ENCODE peak calls at places on chromosomes 5 and 9, in four cellular contexts. One of them, this sample, is unnamed.
A peak's percentile ranks its signal among the peaks of the same experiment; 100 is the strongest.

GRCh38 chr5:103178167-103178566 is 58.1 kb downstream of the PPIP5K2 start:
- DNase-seq in A549: peak; percentile 1
- DNase-seq in GM12878: no peak
- DNase-seq in HepG2: no peak
- DNase-seq in this sample: peak; percentile 0

GRCh38 chr5:143155445-143155844 is 248.0 kb downstream of the NR3C1 start:
- DNase-seq in A549: no peak
- DNase-seq in GM12878: no peak
- DNase-seq in HepG2: no peak
- DNase-seq in this sample: no peak

GRCh38 chr9:115944166-115944948 is 209.2 kb upstream of the PAPPA start:
- DNase-seq in A549: peak; percentile 88
- DNase-seq in GM12878: no peak
- DNase-seq in HepG2: peak; percentile 99
- DNase-seq in this sample: no peak

GRCh38 chr9:86324901-86325300 is 29.3 kb downstream of the TUT7 start:
- DNase-seq in A549: no peak
- DNase-seq in GM12878: no peak
- DNase-seq in HepG2: no peak
- DNase-seq in this sample: no peak

GRCh38 chr9:113542741-113543140 is 79.2 kb downstream of the RGS3 start:
- DNase-seq in A549: no peak
- DNase-seq in GM12878: no peak
- DNase-seq in HepG2: no peak
- DNase-seq in this sample: no peak

GRCh38 chr5:172878585-172879433 is 44.8 kb downstream of the ERGIC1 start:
- DNase-seq in A549: no peak
- DNase-seq in GM12878: no peak
- DNase-seq in HepG2: no peak
- DNase-seq in this sample: no peak

GRCh38 chr5:160271396-160271795 is 41.0 kb downstream of the CCNJL start:
- DNase-seq in A549: no peak
- DNase-seq in GM12878: no peak
- DNase-seq in HepG2: no peak
- DNase-seq in this sample: peak; percentile 54

GRCh38 chr9:88922091-88922490 is 69.2 kb upstream of the S1PR3 start:
- DNase-seq in A549: no peak
- DNase-seq in GM12878: peak; percentile 13
- DNase-seq in HepG2: no peak
- DNase-seq in this sample: no peak

GRCh38 chr5:62621280-62621679 is 42.7 kb downstream of the LRRC70 start:
- DNase-seq in A549: no peak
- DNase-seq in GM12878: no peak
- DNase-seq in HepG2: no peak
- DNase-seq in this sample: no peak

GRCh38 chr5:139985733-139986132 is 57.4 kb downstream of the NRG2 start:
- DNase-seq in A549: peak; percentile 31
- DNase-seq in GM12878: peak; percentile 20
- DNase-seq in HepG2: peak; percentile 21
- DNase-seq in this sample: no peak

GRCh38 chr9:100011062-100011681 is 87.6 kb downstream of the ERP44 start:
- DNase-seq in A549: peak; percentile 24
- DNase-seq in GM12878: peak; percentile 38
- DNase-seq in HepG2: peak; percentile 59
- DNase-seq in this sample: peak; percentile 46
- TF ChIP-seq PBX3 in A549: no peak
- TF ChIP-seq PBX3 in GM12878: no peak
- TF ChIP-seq PBX3 in HepG2: no peak
- TF ChIP-seq PBX3 in this sample: no peak

GRCh38 chr9:137478613-137479314 is 19.6 kb upstream of the NSMF start:
- DNase-seq in A549: no peak
- DNase-seq in GM12878: no peak
- DNase-seq in HepG2: no peak
- DNase-seq in this sample: peak; percentile 48
- TF ChIP-seq PBX3 in A549: no peak
- TF ChIP-seq PBX3 in GM12878: no peak
- TF ChIP-seq PBX3 in HepG2: no peak
- TF ChIP-seq PBX3 in this sample: no peak

DNA sequence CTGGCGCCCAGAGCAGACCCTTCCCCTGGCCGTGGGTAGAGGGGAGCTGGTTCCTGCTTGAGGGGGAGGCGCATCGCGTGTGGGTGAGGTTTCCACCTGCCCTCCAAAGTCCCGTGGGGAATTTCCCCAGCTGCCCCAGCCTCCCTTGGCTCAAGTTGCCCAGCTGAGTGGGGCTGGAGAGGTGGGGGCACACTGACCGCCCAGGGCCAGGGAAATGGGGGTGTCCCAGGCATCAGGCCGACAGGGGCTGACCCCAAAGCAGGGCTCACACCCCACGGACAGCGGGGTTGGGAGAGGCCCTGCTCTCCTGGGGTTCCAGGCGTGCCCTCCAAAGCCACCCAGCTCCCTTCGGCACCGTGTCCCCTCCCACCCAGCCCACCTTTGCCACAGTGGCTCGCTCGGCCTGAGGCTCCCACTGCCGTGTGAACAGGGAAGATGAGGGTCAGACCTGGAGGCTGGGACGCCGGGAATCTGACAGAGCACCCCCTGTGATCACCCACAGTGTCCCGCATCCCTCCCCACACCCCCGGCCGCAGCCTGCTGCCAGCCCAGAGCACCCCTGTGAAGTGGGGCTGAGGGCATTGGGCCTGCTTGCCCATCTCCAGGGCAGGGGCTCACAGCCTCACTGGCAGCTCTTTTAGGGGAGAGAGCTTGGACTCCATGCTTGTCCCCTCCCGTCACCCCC is 933 bp upstream of the EGFL7 start:
- DNase-seq in A549: no peak
- DNase-seq in GM12878: no peak
- DNase-seq in HepG2: no peak
- DNase-seq in this sample: no peak
- TF ChIP-seq PBX3 in A549: no peak
- TF ChIP-seq PBX3 in GM12878: no peak
- TF ChIP-seq PBX3 in HepG2: no peak
- TF ChIP-seq PBX3 in this sample: no peak

DNA sequence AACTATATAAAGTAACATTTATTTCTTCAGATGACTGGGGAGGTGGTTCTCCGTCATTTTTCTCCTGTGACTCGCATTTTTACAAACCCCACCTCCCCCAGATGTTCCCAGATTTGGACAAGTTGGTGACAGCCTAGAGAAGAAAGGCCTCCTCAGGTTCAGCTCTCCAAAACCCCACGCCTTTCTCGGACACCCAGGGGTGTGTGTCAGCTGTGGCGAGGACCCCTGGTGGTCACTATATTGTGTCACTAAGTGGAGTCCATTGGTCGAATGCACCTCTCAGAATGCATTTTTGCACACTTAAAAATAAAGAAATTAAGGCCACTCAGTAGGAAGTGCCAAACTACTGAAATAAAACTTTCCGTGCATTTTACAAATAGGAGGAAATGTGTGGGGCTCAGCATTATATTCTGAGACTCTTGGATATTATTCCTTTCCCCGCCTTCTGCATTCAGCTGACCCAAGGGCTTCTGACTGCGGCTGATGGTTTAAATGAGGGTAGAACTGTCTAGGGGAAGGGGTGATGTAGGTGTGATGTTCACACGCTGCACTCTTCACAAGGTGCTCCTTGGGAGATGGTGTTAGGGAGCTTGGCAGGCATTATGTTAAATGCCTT is 47.6 kb downstream of the ACO1 start:
- DNase-seq in A549: peak; percentile 17
- DNase-seq in GM12878: no peak
- DNase-seq in HepG2: peak; percentile 33
- DNase-seq in this sample: peak; percentile 55
- TF ChIP-seq PBX3 in A549: no peak
- TF ChIP-seq PBX3 in GM12878: no peak
- TF ChIP-seq PBX3 in HepG2: no peak
- TF ChIP-seq PBX3 in this sample: no peak

GRCh38 chr9:33473643-33474352 is at the start of gene NOL6:
- DNase-seq in A549: peak; percentile 97
- DNase-seq in GM12878: peak; percentile 99
- DNase-seq in HepG2: peak; percentile 98
- DNase-seq in this sample: peak; percentile 96

GRCh38 chr9:33473216-33473615 is 508 bp downstream of the NOL6 start:
- DNase-seq in A549: no peak
- DNase-seq in GM12878: no peak
- DNase-seq in HepG2: no peak
- DNase-seq in this sample: peak; percentile 21

GRCh38 chr9:33471361-33471760 is 2.4 kb downstream of the NOL6 start:
- DNase-seq in A549: no peak
- DNase-seq in GM12878: no peak
- DNase-seq in HepG2: no peak
- DNase-seq in this sample: no peak

GRCh38 chr9:33469891-33470290 is 3.8 kb downstream of the NOL6 start:
- DNase-seq in A549: no peak
- DNase-seq in GM12878: no peak
- DNase-seq in HepG2: no peak
- DNase-seq in this sample: no peak

DNA sequence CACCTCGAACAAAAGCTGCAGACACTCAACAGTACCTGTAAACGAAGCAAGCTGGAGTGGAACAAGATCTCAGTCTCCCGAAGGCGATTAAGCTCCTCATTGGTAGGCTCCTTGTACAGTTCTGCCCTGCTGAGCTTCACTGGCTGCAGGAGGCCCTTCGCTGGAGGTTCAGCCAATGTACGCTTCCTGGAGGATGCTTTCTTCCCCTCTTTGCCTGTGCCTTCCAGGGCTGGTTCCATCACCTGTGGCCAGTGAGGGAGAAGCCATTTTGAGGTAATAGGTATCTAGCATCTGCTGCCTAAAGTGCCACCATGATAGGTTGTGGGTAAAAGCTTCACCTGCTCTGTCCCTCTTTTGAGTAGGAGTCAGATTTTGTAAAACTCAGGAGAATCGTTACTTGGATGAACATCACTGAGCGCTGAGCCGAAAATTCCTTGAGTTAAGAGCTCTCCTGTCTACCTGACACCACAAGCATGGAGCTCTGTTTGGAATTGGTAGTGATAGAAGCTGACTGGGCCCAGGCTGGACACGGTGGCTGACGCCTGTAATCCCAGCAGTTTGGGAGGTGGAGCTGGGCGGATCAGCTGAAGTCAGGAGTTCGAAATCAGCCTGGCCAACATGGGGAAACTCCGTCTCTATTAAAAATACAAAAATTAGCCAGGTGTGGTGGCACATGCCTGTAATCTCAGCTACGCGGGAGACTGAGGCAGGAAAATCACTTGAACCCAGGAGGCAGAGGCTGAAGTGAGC is 1.4 kb downstream of the NOL6 start:
- DNase-seq in A549: no peak
- DNase-seq in GM12878: no peak
- DNase-seq in HepG2: no peak
- DNase-seq in this sample: no peak
- TF ChIP-seq PBX3 in A549: no peak
- TF ChIP-seq PBX3 in GM12878: no peak
- TF ChIP-seq PBX3 in HepG2: no peak
- TF ChIP-seq PBX3 in this sample: no peak

GRCh38 chr5:40191041-40191550 is 488.6 kb upstream of the PTGER4 start:
- DNase-seq in A549: no peak
- DNase-seq in GM12878: no peak
- DNase-seq in HepG2: no peak
- DNase-seq in this sample: no peak
- TF ChIP-seq PBX3 in A549: no peak
- TF ChIP-seq PBX3 in GM12878: no peak
- TF ChIP-seq PBX3 in HepG2: no peak
- TF ChIP-seq PBX3 in this sample: no peak

GRCh38 chr9:136340356-136341041 is 13.2 kb downstream of the GPSM1 start:
- DNase-seq in A549: no peak
- DNase-seq in GM12878: no peak
- DNase-seq in HepG2: no peak
- DNase-seq in this sample: no peak

GRCh38 chr9:136339958-136340310 is 12.6 kb downstream of the GPSM1 start:
- DNase-seq in A549: no peak
- DNase-seq in GM12878: no peak
- DNase-seq in HepG2: no peak
- DNase-seq in this sample: no peak

GRCh38 chr9:136337416-136338395 is 10.4 kb downstream of the GPSM1 start:
- DNase-seq in A549: no peak
- DNase-seq in GM12878: no peak
- DNase-seq in HepG2: no peak
- DNase-seq in this sample: no peak

GRCh38 chr9:136338511-136338910 is 11.2 kb downstream of the GPSM1 start:
- DNase-seq in A549: no peak
- DNase-seq in GM12878: no peak
- DNase-seq in HepG2: no peak
- DNase-seq in this sample: no peak

GRCh38 chr9:136339173-136339957 is 12.0 kb downstream of the GPSM1 start:
- DNase-seq in A549: peak; percentile 74
- DNase-seq in GM12878: no peak
- DNase-seq in HepG2: peak; percentile 62
- DNase-seq in this sample: peak; percentile 83
- TF ChIP-seq PBX3 in A549: no peak
- TF ChIP-seq PBX3 in GM12878: no peak
- TF ChIP-seq PBX3 in HepG2: no peak
- TF ChIP-seq PBX3 in this sample: no peak

GRCh38 chr9:131121346-131121745 is 4.0 kb upstream of the NUP214 start:
- DNase-seq in A549: no peak
- DNase-seq in GM12878: no peak
- DNase-seq in HepG2: no peak
- DNase-seq in this sample: no peak

GRCh38 chr9:131125288-131126058 is at the start of gene NUP214:
- DNase-seq in A549: peak; percentile 96
- DNase-seq in GM12878: peak; percentile 88
- DNase-seq in HepG2: peak; percentile 92
- DNase-seq in this sample: peak; percentile 98

GRCh38 chr9:131126059-131126426 is 657 bp downstream of the NUP214 start:
- DNase-seq in A549: no peak
- DNase-seq in GM12878: no peak
- DNase-seq in HepG2: peak; percentile 34
- DNase-seq in this sample: no peak

GRCh38 chr9:131122158-131122557 is 3.2 kb upstream of the NUP214 start:
- DNase-seq in A549: no peak
- DNase-seq in GM12878: no peak
- DNase-seq in HepG2: peak; percentile 65
- DNase-seq in this sample: no peak

DNA sequence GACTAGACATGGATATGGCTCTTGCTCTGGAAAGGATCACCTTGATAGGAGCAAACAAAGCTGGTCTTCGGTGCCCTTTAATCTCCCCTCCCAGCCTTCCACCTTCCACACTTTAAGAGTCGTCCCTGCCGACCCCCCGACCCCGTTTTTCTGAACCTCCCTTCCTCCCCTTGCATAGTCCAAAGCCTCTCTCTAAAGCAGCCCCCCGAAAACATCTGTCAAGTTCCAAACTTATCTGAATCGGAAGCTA is 423 bp upstream of the NUP214 start:
- DNase-seq in A549: no peak
- DNase-seq in GM12878: no peak
- DNase-seq in HepG2: no peak
- DNase-seq in this sample: no peak
- TF ChIP-seq PBX3 in A549: no peak
- TF ChIP-seq PBX3 in GM12878: no peak
- TF ChIP-seq PBX3 in HepG2: no peak
- TF ChIP-seq PBX3 in this sample: no peak

DNA sequence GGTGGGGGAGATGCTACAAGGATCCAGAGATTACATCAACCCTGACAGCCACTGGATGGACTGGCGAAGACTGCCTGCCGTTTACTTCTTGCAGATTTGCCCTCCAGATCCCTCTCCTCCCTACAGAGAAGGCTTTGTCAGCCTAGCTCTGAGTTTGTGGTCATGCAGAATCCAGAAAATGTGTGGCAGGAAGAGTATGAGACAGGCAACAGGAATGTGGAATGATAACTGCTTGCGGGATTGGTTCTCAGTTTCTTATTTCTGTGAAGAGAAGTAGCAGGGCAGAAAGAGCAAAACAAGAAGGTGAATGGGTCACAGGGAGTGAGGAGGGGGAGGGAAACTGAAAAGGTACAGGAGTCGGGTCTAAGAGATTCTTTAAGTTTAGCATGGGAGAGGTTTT is 129.6 kb downstream of the TLE1 start:
- DNase-seq in A549: peak; percentile 51
- DNase-seq in GM12878: no peak
- DNase-seq in HepG2: peak; percentile 63
- DNase-seq in this sample: no peak
- TF ChIP-seq PBX3 in A549: no peak
- TF ChIP-seq PBX3 in GM12878: no peak
- TF ChIP-seq PBX3 in HepG2: no peak
- TF ChIP-seq PBX3 in this sample: peak; percentile 83

This sample was measured in SK-N-SH.